ENCODE peak calls at places on chromosomes 12 and 14, in five cellular contexts. Z is GM12865; V is stimulated activated CD4-positive, alpha-beta T cell treated with anti-CD3 and anti-CD28 coated beads, TNF-alpha, amount 100 ng/mL, for 1 hour; K is M059J; F is retina. U is an unnamed sample.

GRCh38 chr12:47993491-47993890 is 10.8 kb downstream of the COL2A1 start:
- DNase-seq in Z (no peak), V (no peak), K (no peak), F (no peak), U (no peak)

GRCh38 chr12:46209914-46210834 is 58.7 kb downstream of the SLC38A1 start:
- DNase-seq in Z (peak; percentile 70), V (peak; percentile 49), K (peak; percentile 44), F (no peak), U (no peak)

GRCh38 chr14:85263916-85264315 is 266.0 kb upstream of the FLRT2 start:
- DNase-seq in Z (no peak), V (no peak), K (no peak), F (no peak), U (no peak)

GRCh38 chr14:100740931-100741330 is 14.2 kb downstream of the DLK1 start:
- DNase-seq in Z (no peak), V (no peak), K (no peak), F (no peak), U (no peak)

GRCh38 chr12:128069359-128069997 is 197.5 kb upstream of the TMEM132C start:
- DNase-seq in Z (peak; percentile 55), V (no peak), K (peak; percentile 64), F (peak; percentile 51), U (peak; percentile 36)

GRCh38 chr14:26199599-26200370 is 398.0 kb downstream of the NOVA1 start:
- DNase-seq in Z (no peak), V (no peak), K (peak; percentile 25), F (no peak), U (no peak)

GRCh38 chr12:26014085-26014484 is 55.6 kb downstream of the RASSF8 start:
- DNase-seq in Z (no peak), V (no peak), K (no peak), F (no peak), U (no peak)

GRCh38 chr12:103503546-103504480 is 8.0 kb upstream of the C12orf42 start:
- DNase-seq in Z (peak; percentile 79), V (no peak), K (peak; percentile 9), F (peak; percentile 39), U (no peak)